ENCODE peak calls at places on chromosomes 13 and 19, in five cellular contexts. F is A549, G is neural progenitor cell, U is fibroblast of pulmonary artery, W is brain microvascular endothelial cell. Q is an unnamed sample.

GRCh38 chr13:25901460-25902376 is 150.1 kb downstream of the SHISA2 start:
- DNase-seq in F (peak; percentile 2), G (no peak), U (peak; percentile 90), W (peak; percentile 97), Q (no peak)

GRCh38 chr19:18995804-18996241 is 37.5 kb downstream of the SUGP2 start:
- DNase-seq in F (peak; percentile 64), G (peak; percentile 89), U (peak; percentile 91), W (peak; percentile 88), Q (peak; percentile 86)

GRCh38 chr19:58134244-58134643 is 16.3 kb downstream of the ZNF329 start:
- DNase-seq in F (no peak), G (no peak), U (no peak), W (no peak), Q (no peak)

GRCh38 chr13:64154514-64154913 is 2738.9 kb upstream of the PCDH20 start:
- DNase-seq in F (peak; percentile 1), G (no peak), U (peak; percentile 55), W (no peak), Q (peak; percentile 28)

GRCh38 chr13:41179593-41180250 is 14.6 kb downstream of the KBTBD7 start:
- DNase-seq in F (no peak), G (no peak), U (peak; percentile 36), W (no peak), Q (peak; percentile 51)

GRCh38 chr19:12796146-12797071 is 5.1 kb downstream of the JUNB start:
- DNase-seq in F (peak; percentile 86), G (peak; percentile 93), U (peak; percentile 89), W (peak; percentile 58), Q (peak; percentile 72)

GRCh38 chr13:93775507-93776108 is 549.0 kb downstream of the GPC6 start:
- DNase-seq in F (no peak), G (no peak), U (peak; percentile 67), W (peak; percentile 50), Q (peak; percentile 79)

GRCh38 chr13:113397606-113398425 is 33.9 kb upstream of the GRTP1 start:
- DNase-seq in F (no peak), G (no peak), U (no peak), W (no peak), Q (no peak)

GRCh38 chr13:90717451-90717936 is 630.0 kb upstream of the MIR17HG start:
- DNase-seq in F (no peak), G (peak; percentile 86), U (peak; percentile 89), W (peak; percentile 40), Q (peak; percentile 91)

GRCh38 chr13:41025518-41025917 is 6.4 kb upstream of the ELF1 start:
- DNase-seq in F (no peak), G (no peak), U (no peak), W (no peak), Q (no peak)

GRCh38 chr19:38831142-38831605 is 420 bp downstream of the ECH1 start:
- DNase-seq in F (peak; percentile 78), G (peak; percentile 56), U (peak; percentile 86), W (peak; percentile 95), Q (peak; percentile 97)

GRCh38 chr13:25249001-25249543 is 38.2 kb downstream of the MTMR6 start:
- DNase-seq in F (peak; percentile 9), G (peak; percentile 53), U (peak; percentile 43), W (peak; percentile 36), Q (peak; percentile 73)

GRCh38 chr13:76993021-76993420 is 1.1 kb downstream of the CLN5 start:
- DNase-seq in F (no peak), G (no peak), U (peak; percentile 24), W (no peak), Q (peak; percentile 32)

GRCh38 chr13:52371736-52372247 is 34.2 kb downstream of the THSD1 start:
- DNase-seq in F (no peak), G (peak; percentile 20), U (peak; percentile 75), W (peak; percentile 33), Q (peak; percentile 48)

GRCh38 chr13:26590379-26590778 is 32.9 kb downstream of the WASF3 start:
- DNase-seq in F (no peak), G (no peak), U (no peak), W (no peak), Q (no peak)

GRCh38 chr13:99227331-99227900 is 26.8 kb downstream of the UBAC2 start:
- DNase-seq in F (no peak), G (no peak), U (no peak), W (no peak), Q (peak; percentile 17)

GRCh38 chr19:46494936-46495788 is 505 bp downstream of the PNMA8B start:
- DNase-seq in F (no peak), G (peak; percentile 31), U (no peak), W (no peak), Q (no peak)

GRCh38 chr13:87084192-87084591 is 587.0 kb upstream of the SLITRK5 start:
- DNase-seq in F (no peak), G (no peak), U (no peak), W (no peak), Q (no peak)

GRCh38 chr13:49023441-49023840 is 47.7 kb downstream of the FNDC3A start:
- DNase-seq in F (peak; percentile 24), G (no peak), U (peak; percentile 68), W (peak; percentile 18), Q (peak; percentile 69)

GRCh38 chr13:105878119-105878518 is 657.3 kb downstream of the EFNB2 start:
- DNase-seq in F (no peak), G (no peak), U (peak; percentile 20), W (no peak), Q (no peak)

GRCh38 chr13:93235258-93236015 is 8.8 kb downstream of the GPC6 start:
- DNase-seq in F (no peak), G (no peak), U (peak; percentile 40), W (no peak), Q (peak; percentile 81)

GRCh38 chr19:17309962-17310461 is 649 bp downstream of the DDA1 start:
- DNase-seq in F (no peak), G (no peak), U (no peak), W (no peak), Q (no peak)

DNA sequence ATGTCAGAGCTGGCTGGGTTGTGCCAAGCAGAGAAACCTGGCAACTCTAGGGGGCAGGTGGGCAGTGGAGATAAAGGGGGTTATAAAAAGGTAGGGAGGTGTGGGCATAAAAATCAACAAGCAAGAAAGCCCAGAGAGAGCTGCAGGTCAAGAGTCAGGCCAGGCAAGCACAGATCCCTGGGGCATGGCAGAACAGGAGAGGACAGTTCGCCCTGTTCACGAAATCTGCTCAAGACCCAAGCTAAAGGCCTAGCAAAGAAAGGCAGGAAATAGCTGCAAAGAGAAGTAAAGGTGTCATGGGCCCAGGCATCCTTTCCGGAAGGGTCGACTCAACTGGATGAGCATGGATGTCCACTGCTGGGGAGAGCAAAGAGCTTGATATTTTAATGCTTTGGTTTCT is 3.4 kb downstream of the MBNL2 start:
- DNase-seq in F (no peak), G (no peak), U (no peak), W (no peak), Q (no peak)
- H3K4me3 ChIP-seq in F (peak overlapping the region; percentile 65), G (no peak overlapping the region), U (peak overlapping the region; percentile 65), W (peak overlapping the region; percentile 81), Q (peak overlapping the region; percentile 82)

GRCh38 chr19:49741210-49741844 is 21.8 kb downstream of the TSKS start:
- DNase-seq in F (no peak), G (no peak), U (no peak), W (no peak), Q (no peak)

GRCh38 chr19:49738242-49738641 is 24.9 kb downstream of the TSKS start:
- DNase-seq in F (no peak), G (no peak), U (no peak), W (no peak), Q (no peak)

GRCh38 chr19:49739098-49739497 is 24.0 kb downstream of the TSKS start:
- DNase-seq in F (no peak), G (no peak), U (no peak), W (no peak), Q (no peak)

GRCh38 chr19:49744946-49745381 is 18.1 kb downstream of the TSKS start:
- DNase-seq in F (peak; percentile 52), G (no peak), U (no peak), W (no peak), Q (no peak)

GRCh38 chr19:49739933-49740332 is 23.2 kb downstream of the TSKS start:
- DNase-seq in F (no peak), G (no peak), U (no peak), W (no peak), Q (no peak)
- TF ChIP-seq CTCF in F (no peak), G (no peak), U (no peak), W (no peak), Q (no peak)

GRCh38 chr13:20988909-20989735 is 72.3 kb downstream of the LATS2 start:
- DNase-seq in F (no peak), G (no peak), U (no peak), W (no peak), Q (no peak)

GRCh38 chr13:20988033-20988908 is 73.1 kb downstream of the LATS2 start:
- DNase-seq in F (no peak), G (no peak), U (no peak), W (no peak), Q (no peak)

GRCh38 chr13:20991741-20992520 is 69.5 kb downstream of the LATS2 start:
- DNase-seq in F (no peak), G (no peak), U (no peak), W (no peak), Q (no peak)

GRCh38 chr13:20990910-20991525 is 70.4 kb downstream of the LATS2 start:
- DNase-seq in F (no peak), G (no peak), U (no peak), W (no peak), Q (no peak)

GRCh38 chr13:20989883-20990282 is 71.5 kb downstream of the LATS2 start:
- DNase-seq in F (no peak), G (no peak), U (no peak), W (no peak), Q (no peak)
- H3K4me3 ChIP-seq in F (no peak overlapping the region), G (no peak overlapping the region), U (no peak overlapping the region), W (no peak overlapping the region), Q (no peak overlapping the region)

DNA sequence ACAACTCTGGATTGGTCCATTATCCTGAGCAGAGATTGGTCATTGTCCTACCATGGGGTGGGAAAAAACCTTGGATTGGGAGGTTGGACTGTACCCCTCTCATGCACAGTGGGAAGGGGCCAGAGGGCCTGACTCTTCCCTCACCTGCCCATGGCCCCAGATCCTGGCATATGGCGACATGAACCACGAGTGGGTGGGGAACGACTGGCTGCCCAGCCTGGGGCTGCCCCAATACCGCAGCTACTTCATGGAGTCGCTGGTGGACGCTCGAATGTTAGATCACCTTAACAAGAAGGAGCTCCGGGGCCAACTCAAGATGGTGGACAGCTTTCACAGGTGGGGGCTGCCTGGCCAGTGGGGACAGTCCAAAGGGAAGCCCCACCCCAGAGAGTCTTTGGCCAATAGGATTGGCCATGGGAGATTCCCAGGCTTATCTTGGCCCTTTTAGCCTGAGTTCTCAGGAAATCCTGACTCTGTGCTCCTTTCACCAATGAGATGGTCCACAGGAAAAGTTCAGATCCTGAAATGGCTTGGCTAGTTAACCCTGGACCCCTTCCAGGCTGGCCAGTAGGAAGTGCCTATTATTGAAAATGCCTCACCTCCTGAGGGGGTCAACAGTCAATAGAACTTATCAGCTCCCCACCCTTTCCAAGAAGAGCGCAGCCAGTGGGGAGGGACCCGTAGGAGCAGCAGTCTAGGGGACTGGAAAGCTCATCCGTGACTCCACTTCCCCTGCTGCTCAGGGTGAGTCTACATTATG is 7.1 kb downstream of the HRC start:
- DNase-seq in F (no peak), G (no peak), U (no peak), W (no peak), Q (no peak)
- TF ChIP-seq CTCF in F (no peak), G (no peak), U (no peak), W (no peak), Q (no peak)

DNA sequence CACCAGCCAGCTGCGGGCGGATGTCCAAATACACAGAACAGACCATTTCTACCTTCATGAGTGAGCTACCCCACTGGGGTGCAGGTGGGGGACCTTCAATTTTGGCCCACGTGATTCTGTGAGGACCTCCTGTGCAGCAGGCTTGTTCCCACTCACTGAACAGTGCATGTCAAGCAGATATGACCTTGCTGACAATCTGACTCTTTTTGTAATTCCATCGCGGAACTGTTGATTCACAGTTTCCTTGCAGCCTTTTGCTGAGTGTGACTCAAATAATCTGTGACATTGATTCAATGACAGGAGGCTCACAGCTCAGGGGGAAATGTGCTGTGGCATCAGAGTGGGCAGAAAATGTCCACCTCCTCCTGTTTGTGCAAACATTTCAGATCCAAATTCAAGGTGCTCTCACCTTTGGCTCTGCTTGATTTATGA is 170.2 kb upstream of the KL start:
- DNase-seq in F (no peak), G (no peak), U (no peak), W (no peak), Q (no peak)
- H3K4me3 ChIP-seq in F (no peak overlapping the region), G (no peak overlapping the region), U (no peak overlapping the region), W (no peak overlapping the region), Q (no peak overlapping the region)

Q was measured in AG10803.